ENCODE peak calls at places on chromosome 10, in four cellular contexts. N is lung, I is IMR-90, X is cardiac muscle cell. L is an unnamed sample. For H3K27me3, the result is how much of the 10 kb centered on the place peaks cover.

GRCh38 chr10:60677541-60678129 is 100.6 kb upstream of the CDK1 start:
- DNase-seq in N (no peak), X (no peak), I (no peak), L (no peak)

GRCh38 chr10:35000936-35001335 is 89.2 kb downstream of the CUL2 start:
- DNase-seq in X (peak), I (peak), N (no peak), L (no peak)

GRCh38 chr10:58266003-58266825 is 1.5 kb downstream of the IPMK start:
- DNase-seq in I (peak), N (no peak), X (peak), L (no peak)

GRCh38 chr10:131419797-131420196 is 108.3 kb upstream of the TCERG1L start:
- DNase-seq in X (no peak), N (no peak), I (no peak), L (no peak)

GRCh38 chr10:21078410-21079329 is 181.6 kb upstream of the NEBL start:
- DNase-seq in N (peak), I (peak), X (peak), L (peak)

GRCh38 chr10:43177588-43177987 is 39.3 kb downstream of the CSGALNACT2 start:
- DNase-seq in N (no peak), I (no peak), X (peak), L (no peak)

GRCh38 chr10:114650266-114650665 is 7.8 kb downstream of the ABLIM1 start:
- DNase-seq in N (no peak), I (no peak), X (no peak), L (no peak)

GRCh38 chr10:107880185-107880584 is 715.7 kb upstream of the SORCS1 start:
- DNase-seq in N (no peak), I (no peak), X (no peak), L (no peak)

GRCh38 chr10:101234333-101234732 is 5.1 kb upstream of the LBX1 start:
- DNase-seq in N (no peak), I (no peak), X (no peak), L (no peak)

GRCh38 chr10:101233863-101234262 is 4.6 kb upstream of the LBX1 start:
- DNase-seq in X (no peak), I (no peak), N (no peak), L (no peak)

GRCh38 chr10:101235766-101236165 is 6.5 kb upstream of the LBX1 start:
- DNase-seq in I (no peak), X (no peak), N (no peak), L (no peak)

GRCh38 chr10:101231912-101232689 is 2.8 kb upstream of the LBX1 start:
- DNase-seq in N (no peak), X (no peak), I (no peak), L (no peak)

GRCh38 chr10:101233443-101233842 is 4.2 kb upstream of the LBX1 start:
- DNase-seq in N (no peak), X (no peak), I (no peak), L (no peak)
- H3K27me3 ChIP-seq in N (under half), X (half or more), I (half or more), L (under half)

GRCh38 chr10:132848306-132848705 is 62.4 kb upstream of the NKX6-2 start:
- DNase-seq in N (no peak), X (no peak), I (no peak), L (no peak)

GRCh38 chr10:132847856-132848255 is 61.9 kb upstream of the NKX6-2 start:
- DNase-seq in N (no peak), X (no peak), I (no peak), L (no peak)

GRCh38 chr10:132845780-132846595 is 60.0 kb upstream of the NKX6-2 start:
- DNase-seq in I (no peak), X (no peak), N (no peak), L (no peak)

GRCh38 chr10:132846631-132847415 is 60.9 kb upstream of the NKX6-2 start:
- DNase-seq in I (no peak), X (no peak), N (no peak), L (no peak)

GRCh38 chr10:132847416-132847777 is 61.5 kb upstream of the NKX6-2 start:
- DNase-seq in X (no peak), N (no peak), I (no peak), L (no peak)
- H3K27me3 ChIP-seq in X (under half), N (under half), I (under half), L (under half)

GRCh38 chr10:14926722-14927416 is 27.0 kb downstream of the DCLRE1C start:
- DNase-seq in X (no peak), I (no peak), N (no peak), L (no peak)
- H3K27me3 ChIP-seq in X (under half), I (under half), N (under half), L (under half)

GRCh38 chr10:16449454-16449853 is 12.6 kb downstream of the PTER start:
- DNase-seq in I (no peak), X (no peak), N (no peak), L (no peak)
- H3K27me3 ChIP-seq in I (under half), X (under half), N (under half), L (under half)

GRCh38 chr10:127527320-127527719 is 21.8 kb upstream of the NPS start:
- DNase-seq in X (no peak), N (no peak), I (no peak), L (no peak)
- H3K27me3 ChIP-seq in X (under half), N (under half), I (under half), L (under half)

L was measured in MG63.